ENCODE peak calls at places on chromosomes 1 and 21, in seven cellular contexts. One of them, this sample, is unnamed.

GRCh38 chr1:42280841-42281240 is 54.2 kb downstream of the FOXJ3 start:
- DNase-seq in thoracic aorta: no peak
- DNase-seq in A549: no peak
- DNase-seq in MM.1S: no peak
- DNase-seq in choroid plexus epithelial cell: no peak
- DNase-seq in WERI-Rb-1: no peak
- DNase-seq in stomach: no peak
- DNase-seq in this sample: no peak

GRCh38 chr1:46616277-46617107 is at the start of gene MOB3C:
- DNase-seq in WERI-Rb-1: peak; percentile 81
- DNase-seq in thoracic aorta: peak; percentile 75
- DNase-seq in choroid plexus epithelial cell: peak; percentile 77
- DNase-seq in stomach: peak; percentile 81
- DNase-seq in MM.1S: peak; percentile 55
- DNase-seq in A549: peak; percentile 47
- DNase-seq in this sample: peak; percentile 68

GRCh38 chr1:201502511-201502857 is 4.4 kb downstream of the CSRP1 start:
- DNase-seq in A549: no peak
- DNase-seq in thoracic aorta: no peak
- DNase-seq in MM.1S: no peak
- DNase-seq in choroid plexus epithelial cell: no peak
- DNase-seq in WERI-Rb-1: no peak
- DNase-seq in stomach: no peak
- DNase-seq in this sample: no peak

GRCh38 chr1:203338335-203339036 is 12.4 kb downstream of the FMOD start:
- DNase-seq in stomach: peak; percentile 72
- DNase-seq in thoracic aorta: no peak
- DNase-seq in MM.1S: peak; percentile 82
- DNase-seq in choroid plexus epithelial cell: peak; percentile 79
- DNase-seq in WERI-Rb-1: peak; percentile 87
- DNase-seq in A549: peak; percentile 65
- DNase-seq in this sample: no peak

GRCh38 chr1:26016944-26017545 is 4.5 kb upstream of the EXTL1 start:
- DNase-seq in thoracic aorta: no peak
- DNase-seq in choroid plexus epithelial cell: no peak
- DNase-seq in MM.1S: no peak
- DNase-seq in A549: no peak
- DNase-seq in WERI-Rb-1: no peak
- DNase-seq in stomach: no peak
- DNase-seq in this sample: no peak

GRCh38 chr1:173714759-173715537 is at the start of gene KLHL20:
- DNase-seq in stomach: peak; percentile 85
- DNase-seq in choroid plexus epithelial cell: peak; percentile 95
- DNase-seq in thoracic aorta: peak; percentile 21
- DNase-seq in MM.1S: peak; percentile 95
- DNase-seq in A549: peak; percentile 93
- DNase-seq in WERI-Rb-1: peak; percentile 92
- DNase-seq in this sample: peak; percentile 85

GRCh38 chr1:16978589-16979474 is 1.6 kb downstream of the MFAP2 start:
- DNase-seq in MM.1S: no peak
- DNase-seq in choroid plexus epithelial cell: peak; percentile 93
- DNase-seq in WERI-Rb-1: no peak
- DNase-seq in thoracic aorta: no peak
- DNase-seq in stomach: no peak
- DNase-seq in A549: no peak
- DNase-seq in this sample: no peak

GRCh38 chr1:86105533-86105866 is 51.1 kb downstream of the COL24A1 start:
- DNase-seq in choroid plexus epithelial cell: no peak
- DNase-seq in WERI-Rb-1: no peak
- DNase-seq in A549: no peak
- DNase-seq in stomach: no peak
- DNase-seq in MM.1S: no peak
- DNase-seq in thoracic aorta: no peak
- DNase-seq in this sample: no peak

GRCh38 chr1:157000686-157001085 is 44.9 kb downstream of the ARHGEF11 start:
- DNase-seq in WERI-Rb-1: no peak
- DNase-seq in stomach: no peak
- DNase-seq in choroid plexus epithelial cell: peak; percentile 15
- DNase-seq in A549: no peak
- DNase-seq in MM.1S: no peak
- DNase-seq in thoracic aorta: no peak
- DNase-seq in this sample: no peak

GRCh38 chr1:203039609-203040517 is 13.6 kb downstream of the PPFIA4 start:
- DNase-seq in stomach: no peak
- DNase-seq in WERI-Rb-1: peak; percentile 89
- DNase-seq in MM.1S: peak; percentile 53
- DNase-seq in choroid plexus epithelial cell: no peak
- DNase-seq in thoracic aorta: no peak
- DNase-seq in A549: peak; percentile 35
- DNase-seq in this sample: no peak

GRCh38 chr1:115112496-115113375 is 23.4 kb upstream of the TSPAN2 start:
- DNase-seq in thoracic aorta: no peak
- DNase-seq in WERI-Rb-1: peak; percentile 47
- DNase-seq in stomach: peak; percentile 40
- DNase-seq in MM.1S: no peak
- DNase-seq in A549: no peak
- DNase-seq in choroid plexus epithelial cell: peak; percentile 26
- DNase-seq in this sample: no peak

GRCh38 chr21:33238146-33238545 is 8.4 kb downstream of the IFNAR2 start:
- DNase-seq in WERI-Rb-1: no peak
- DNase-seq in A549: no peak
- DNase-seq in choroid plexus epithelial cell: no peak
- DNase-seq in stomach: no peak
- DNase-seq in MM.1S: peak; percentile 60
- DNase-seq in thoracic aorta: no peak
- DNase-seq in this sample: no peak

GRCh38 chr21:33240404-33240803 is 10.7 kb downstream of the IFNAR2 start:
- DNase-seq in stomach: no peak
- DNase-seq in MM.1S: no peak
- DNase-seq in WERI-Rb-1: no peak
- DNase-seq in thoracic aorta: no peak
- DNase-seq in choroid plexus epithelial cell: no peak
- DNase-seq in A549: no peak
- DNase-seq in this sample: no peak

GRCh38 chr21:33237446-33237845 is 7.7 kb downstream of the IFNAR2 start:
- DNase-seq in A549: no peak
- DNase-seq in MM.1S: peak; percentile 26
- DNase-seq in WERI-Rb-1: no peak
- DNase-seq in thoracic aorta: no peak
- DNase-seq in choroid plexus epithelial cell: no peak
- DNase-seq in stomach: no peak
- DNase-seq in this sample: no peak

GRCh38 chr21:33236799-33237198 is 7.1 kb downstream of the IFNAR2 start:
- DNase-seq in choroid plexus epithelial cell: no peak
- DNase-seq in A549: no peak
- DNase-seq in WERI-Rb-1: no peak
- DNase-seq in MM.1S: no peak
- DNase-seq in stomach: no peak
- DNase-seq in thoracic aorta: no peak
- DNase-seq in this sample: no peak

DNA sequence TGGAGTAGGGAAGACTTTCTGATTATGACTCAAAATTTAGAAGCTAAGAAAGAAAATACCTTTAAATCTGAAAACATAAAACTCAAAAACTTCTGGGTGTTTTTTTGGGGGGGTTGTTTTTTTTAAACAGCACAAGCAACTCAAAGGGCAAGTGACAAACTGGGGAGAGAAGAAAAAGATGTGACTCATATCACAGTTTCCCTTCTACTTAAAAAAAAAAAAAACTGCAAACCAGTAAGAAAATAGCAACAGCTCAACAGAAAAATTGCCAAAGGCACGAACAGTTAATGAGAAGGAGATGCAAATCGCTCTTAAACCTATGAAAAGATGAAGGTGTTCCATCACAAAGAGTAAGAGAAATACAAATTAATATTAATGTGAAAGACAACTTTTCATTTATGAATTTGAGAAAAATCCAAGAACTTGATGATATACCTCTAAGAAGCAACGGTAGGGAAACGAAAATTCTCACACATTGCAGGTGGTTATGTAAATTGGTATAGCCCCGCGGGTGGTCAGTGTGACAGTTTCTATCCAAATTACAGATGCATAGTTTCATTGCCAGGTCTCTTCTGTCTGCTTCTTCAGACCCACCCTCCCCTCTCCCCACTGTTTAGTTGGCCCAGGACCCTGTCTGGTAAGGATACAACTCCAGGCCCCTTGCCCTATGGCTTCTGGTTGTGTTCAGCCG is 9.0 kb downstream of the IFNAR2 start:
- DNase-seq in choroid plexus epithelial cell: no peak
- DNase-seq in MM.1S: peak; percentile 85
- DNase-seq in thoracic aorta: no peak
- DNase-seq in A549: no peak
- DNase-seq in WERI-Rb-1: no peak
- DNase-seq in stomach: no peak
- DNase-seq in this sample: no peak
- TF ChIP-seq CTCF in choroid plexus epithelial cell: no peak
- TF ChIP-seq CTCF in MM.1S: no peak
- TF ChIP-seq CTCF in thoracic aorta: no peak
- TF ChIP-seq CTCF in A549: no peak
- TF ChIP-seq CTCF in WERI-Rb-1: no peak
- TF ChIP-seq CTCF in stomach: no peak
- TF ChIP-seq CTCF in this sample: no peak

GRCh38 chr1:205849619-205850355 is at the start of gene PM20D1:
- DNase-seq in A549: no peak
- DNase-seq in choroid plexus epithelial cell: peak; percentile 80
- DNase-seq in stomach: peak; percentile 67
- DNase-seq in MM.1S: peak; percentile 100
- DNase-seq in WERI-Rb-1: no peak
- DNase-seq in thoracic aorta: peak; percentile 53
- DNase-seq in this sample: no peak
- H3K4me3 ChIP-seq in A549: no peak within 1 kb of the TSS
- H3K4me3 ChIP-seq in choroid plexus epithelial cell: peak within 1 kb of the TSS; percentile 37
- H3K4me3 ChIP-seq in stomach: peak within 1 kb of the TSS; percentile 37
- H3K4me3 ChIP-seq in MM.1S: peak within 1 kb of the TSS; percentile 60
- H3K4me3 ChIP-seq in WERI-Rb-1: no peak within 1 kb of the TSS
- H3K4me3 ChIP-seq in thoracic aorta: peak within 1 kb of the TSS; percentile 69
- H3K4me3 ChIP-seq in this sample: no peak within 1 kb of the TSS

DNA sequence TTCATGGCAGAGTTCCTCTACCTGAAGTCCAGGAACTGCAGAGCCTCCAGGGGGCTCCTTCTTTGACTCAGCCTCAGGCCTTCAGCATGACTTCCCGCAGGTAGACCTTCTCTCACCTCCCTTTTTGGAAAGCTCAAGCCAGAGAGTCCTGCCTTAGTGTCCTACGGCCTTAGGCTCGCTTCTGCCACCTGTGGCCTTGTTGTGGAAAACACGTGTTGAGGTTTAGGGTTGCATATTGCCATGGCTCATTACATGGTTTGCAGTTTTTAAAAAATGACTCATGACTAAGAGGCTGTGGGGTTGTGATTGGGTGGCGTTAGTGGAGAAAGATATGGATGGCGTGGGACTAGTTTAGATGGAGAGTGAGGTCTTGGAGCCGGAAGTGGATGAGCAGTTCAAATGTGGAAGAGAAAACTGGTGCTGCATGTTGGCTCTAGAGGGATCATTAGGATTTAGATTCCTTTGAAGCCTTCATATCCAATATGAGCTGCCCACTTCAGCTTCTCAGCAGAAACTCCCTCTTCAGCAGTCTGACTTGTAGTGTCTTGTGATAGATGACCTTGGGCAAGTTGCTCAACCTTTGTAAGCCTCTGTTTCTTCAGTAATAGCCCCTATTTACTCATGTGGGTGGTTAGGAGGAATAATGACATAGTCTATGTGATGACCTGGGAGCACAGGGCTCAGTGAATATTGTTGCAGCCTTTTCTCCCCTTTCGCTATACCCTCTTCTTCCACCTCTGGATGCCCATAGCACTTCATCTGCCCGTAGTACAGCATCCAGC is 6.5 kb upstream of the FGGY start:
- DNase-seq in MM.1S: peak; percentile 59
- DNase-seq in choroid plexus epithelial cell: peak; percentile 68
- DNase-seq in thoracic aorta: no peak
- DNase-seq in WERI-Rb-1: peak; percentile 61
- DNase-seq in A549: peak; percentile 68
- DNase-seq in stomach: peak; percentile 57
- DNase-seq in this sample: peak; percentile 57
- TF ChIP-seq CTCF in MM.1S: peak; percentile 56
- TF ChIP-seq CTCF in choroid plexus epithelial cell: peak; percentile 59
- TF ChIP-seq CTCF in thoracic aorta: no peak
- TF ChIP-seq CTCF in WERI-Rb-1: peak; percentile 66
- TF ChIP-seq CTCF in A549: no peak
- TF ChIP-seq CTCF in stomach: peak; percentile 50
- TF ChIP-seq CTCF in this sample: peak; percentile 87

GRCh38 chr1:185257947-185258203 is 59.2 kb downstream of the IVNS1ABP start:
- DNase-seq in A549: no peak
- DNase-seq in stomach: no peak
- DNase-seq in choroid plexus epithelial cell: no peak
- DNase-seq in MM.1S: no peak
- DNase-seq in thoracic aorta: no peak
- DNase-seq in WERI-Rb-1: no peak
- DNase-seq in this sample: no peak
- H3K4me3 ChIP-seq in A549: no peak overlapping the region
- H3K4me3 ChIP-seq in stomach: no peak overlapping the region
- H3K4me3 ChIP-seq in choroid plexus epithelial cell: no peak overlapping the region
- H3K4me3 ChIP-seq in MM.1S: no peak overlapping the region
- H3K4me3 ChIP-seq in thoracic aorta: no peak overlapping the region
- H3K4me3 ChIP-seq in WERI-Rb-1: no peak overlapping the region
- H3K4me3 ChIP-seq in this sample: no peak overlapping the region

GRCh38 chr21:39727401-39728120 is 17.4 kb upstream of the IGSF5 start:
- DNase-seq in A549: no peak
- DNase-seq in choroid plexus epithelial cell: no peak
- DNase-seq in stomach: no peak
- DNase-seq in thoracic aorta: no peak
- DNase-seq in MM.1S: no peak
- DNase-seq in WERI-Rb-1: no peak
- DNase-seq in this sample: no peak

GRCh38 chr21:39724944-39725343 is 20.0 kb upstream of the IGSF5 start:
- DNase-seq in MM.1S: no peak
- DNase-seq in WERI-Rb-1: no peak
- DNase-seq in stomach: no peak
- DNase-seq in choroid plexus epithelial cell: no peak
- DNase-seq in thoracic aorta: no peak
- DNase-seq in A549: no peak
- DNase-seq in this sample: no peak

GRCh38 chr21:39721885-39722284 is 23.1 kb upstream of the IGSF5 start:
- DNase-seq in stomach: no peak
- DNase-seq in A549: no peak
- DNase-seq in WERI-Rb-1: no peak
- DNase-seq in thoracic aorta: no peak
- DNase-seq in MM.1S: no peak
- DNase-seq in choroid plexus epithelial cell: no peak
- DNase-seq in this sample: no peak

GRCh38 chr21:39728341-39728740 is 16.6 kb upstream of the IGSF5 start:
- DNase-seq in WERI-Rb-1: no peak
- DNase-seq in A549: no peak
- DNase-seq in stomach: no peak
- DNase-seq in thoracic aorta: no peak
- DNase-seq in MM.1S: no peak
- DNase-seq in choroid plexus epithelial cell: no peak
- DNase-seq in this sample: no peak

GRCh38 chr21:39726133-39726532 is 18.9 kb upstream of the IGSF5 start:
- DNase-seq in MM.1S: no peak
- DNase-seq in WERI-Rb-1: no peak
- DNase-seq in thoracic aorta: no peak
- DNase-seq in stomach: no peak
- DNase-seq in A549: no peak
- DNase-seq in choroid plexus epithelial cell: peak; percentile 5
- DNase-seq in this sample: no peak
- TF ChIP-seq CTCF in MM.1S: peak; percentile 29
- TF ChIP-seq CTCF in WERI-Rb-1: peak; percentile 11
- TF ChIP-seq CTCF in thoracic aorta: no peak
- TF ChIP-seq CTCF in stomach: no peak
- TF ChIP-seq CTCF in A549: peak; percentile 15
- TF ChIP-seq CTCF in choroid plexus epithelial cell: peak; percentile 47
- TF ChIP-seq CTCF in this sample: peak; percentile 17